ENCODE peak calls at places on chromosomes 16 and 17, in ten cellular contexts. U is prostate gland; F is CD4-positive, alpha-beta memory T cell; O is pancreas; W is body of pancreas; L is cardiac muscle cell; E is mesendoderm; I is heart right ventricle; A is upper lobe of right lung; N is mucosa of descending colon. C is an unnamed sample. For H3K36me3, the result is how much of the 10 kb centered on the place peaks cover.

GRCh38 chr17:42843358-42843934 is 934 bp upstream of the AOC2 start:
- DNase-seq in U (peak), F (no peak), O (no peak), W (peak), L (peak), E (peak), I (no peak), A (no peak), N (no peak), C (no peak)

GRCh38 chr16:85350146-85350728 is 238.0 kb upstream of the CIBAR2 start:
- DNase-seq in U (peak), F (no peak), O (peak), W (peak), L (no peak), E (no peak), I (no peak), A (no peak), N (no peak), C (no peak)

GRCh38 chr16:8998114-8998513 is 34.4 kb upstream of the USP7 start:
- DNase-seq in U (no peak), F (no peak), O (no peak), W (no peak), L (no peak), E (no peak), I (no peak), A (no peak), N (no peak), C (no peak)

GRCh38 chr16:64858076-64858475 is 263.8 kb downstream of the CDH11 start:
- DNase-seq in U (no peak), F (no peak), O (no peak), W (no peak), L (no peak), E (no peak), I (no peak), A (no peak), N (no peak), C (no peak)

GRCh38 chr16:82830944-82831343 is 204.2 kb downstream of the CDH13 start:
- DNase-seq in U (no peak), F (no peak), O (no peak), W (no peak), L (no peak), E (peak), I (no peak), A (no peak), N (no peak), C (no peak)

GRCh38 chr16:31474173-31474714 is 2.3 kb downstream of the TGFB1I1 start:
- DNase-seq in U (no peak), F (no peak), O (no peak), W (no peak), L (no peak), E (peak), I (no peak), A (no peak), N (no peak), C (no peak)

GRCh38 chr16:67872631-67873434 is at the start of gene EDC4:
- DNase-seq in U (peak), F (peak), O (peak), W (peak), L (peak), E (peak), I (peak), A (peak), N (peak), C (peak)

GRCh38 chr16:71360378-71360777 is 1.9 kb downstream of the CALB2 start:
- DNase-seq in U (no peak), F (no peak), O (no peak), W (no peak), L (no peak), E (peak), I (no peak), A (no peak), N (no peak), C (no peak)

GRCh38 chr17:43956222-43956621 is 2.5 kb upstream of the PYY start:
- DNase-seq in U (no peak), F (no peak), O (no peak), W (no peak), L (no peak), E (no peak), I (no peak), A (no peak), N (peak), C (no peak)

GRCh38 chr16:4313563-4314531 is 2.0 kb upstream of the GLIS2 start:
- DNase-seq in U (no peak), F (no peak), O (peak), W (peak), L (peak), E (peak), I (peak), A (peak), N (no peak), C (no peak)

GRCh38 chr17:48392836-48393235 is 37.2 kb downstream of the SKAP1 start:
- DNase-seq in U (no peak), F (no peak), O (no peak), W (no peak), L (no peak), E (no peak), I (no peak), A (no peak), N (no peak), C (no peak)

GRCh38 chr16:3580686-3581085 is 3.5 kb upstream of the NLRC3 start:
- DNase-seq in U (no peak), F (no peak), O (no peak), W (no peak), L (no peak), E (no peak), I (no peak), A (no peak), N (no peak), C (no peak)

GRCh38 chr16:56985288-56985961 is 3.9 kb upstream of the NLRC5 start:
- DNase-seq in U (no peak), F (no peak), O (no peak), W (peak), L (no peak), E (peak), I (peak), A (no peak), N (peak), C (peak)

GRCh38 chr17:31433091-31433790 is 41.8 kb downstream of the RAB11FIP4 start:
- DNase-seq in U (no peak), F (peak), O (no peak), W (no peak), L (no peak), E (no peak), I (no peak), A (no peak), N (peak), C (no peak)

GRCh38 chr16:30357715-30358576 is 2.8 kb upstream of the CD2BP2 start:
- DNase-seq in U (no peak), F (no peak), O (no peak), W (no peak), L (no peak), E (no peak), I (no peak), A (no peak), N (peak), C (no peak)

GRCh38 chr17:70137451-70138230 is 31.7 kb upstream of the KCNJ2 start:
- DNase-seq in U (peak), F (no peak), O (no peak), W (peak), L (peak), E (peak), I (no peak), A (no peak), N (no peak), C (no peak)

GRCh38 chr17:60082946-60083471 is 4.3 kb upstream of the HEATR6 start:
- DNase-seq in U (no peak), F (no peak), O (no peak), W (no peak), L (no peak), E (no peak), I (no peak), A (no peak), N (no peak), C (no peak)

GRCh38 chr16:29192329-29193247 is 207.7 kb downstream of the LAT start:
- DNase-seq in U (no peak), F (no peak), O (no peak), W (no peak), L (no peak), E (no peak), I (no peak), A (peak), N (no peak), C (no peak)

GRCh38 chr17:32265192-32265895 is at the start of gene RHBDL3:
- DNase-seq in U (no peak), F (peak), O (no peak), W (peak), L (peak), E (peak), I (peak), A (no peak), N (no peak), C (peak)

GRCh38 chr16:83609178-83609577 is 198.6 kb upstream of the HSBP1 start:
- DNase-seq in U (no peak), F (no peak), O (no peak), W (no peak), L (no peak), E (no peak), I (no peak), A (no peak), N (no peak), C (no peak)

GRCh38 chr17:7383742-7384488 is 3.0 kb downstream of the TNK1 start:
- DNase-seq in U (no peak), F (peak), O (no peak), W (no peak), L (peak), E (peak), I (peak), A (no peak), N (peak), C (peak)

GRCh38 chr17:39110435-39111136 is 40.9 kb downstream of the PLXDC1 start:
- DNase-seq in U (no peak), F (no peak), O (peak), W (peak), L (peak), E (no peak), I (no peak), A (no peak), N (no peak), C (no peak)

GRCh38 chr17:13127921-13128582 is 110.2 kb upstream of the ELAC2 start:
- DNase-seq in U (no peak), F (no peak), O (no peak), W (no peak), L (no peak), E (peak), I (no peak), A (no peak), N (no peak), C (no peak)

GRCh38 chr16:81659249-81659648 is 119.8 kb upstream of the PLCG2 start:
- DNase-seq in U (no peak), F (no peak), O (no peak), W (no peak), L (no peak), E (no peak), I (no peak), A (no peak), N (no peak), C (no peak)
- H3K36me3 ChIP-seq in U (under half), F (under half), O (under half), W (under half), L (under half), E (under half), I (half or more), A (half or more), N (under half), C (under half)

GRCh38 chr17:64048805-64049204 is 28.4 kb upstream of the ICAM2 start:
- DNase-seq in U (no peak), F (no peak), O (no peak), W (no peak), L (no peak), E (no peak), I (no peak), A (no peak), N (no peak), C (no peak)
- H3K36me3 ChIP-seq in U (under half), F (half or more), O (half or more), W (under half), L (under half), E (under half), I (half or more), A (half or more), N (under half), C (half or more)

DNA sequence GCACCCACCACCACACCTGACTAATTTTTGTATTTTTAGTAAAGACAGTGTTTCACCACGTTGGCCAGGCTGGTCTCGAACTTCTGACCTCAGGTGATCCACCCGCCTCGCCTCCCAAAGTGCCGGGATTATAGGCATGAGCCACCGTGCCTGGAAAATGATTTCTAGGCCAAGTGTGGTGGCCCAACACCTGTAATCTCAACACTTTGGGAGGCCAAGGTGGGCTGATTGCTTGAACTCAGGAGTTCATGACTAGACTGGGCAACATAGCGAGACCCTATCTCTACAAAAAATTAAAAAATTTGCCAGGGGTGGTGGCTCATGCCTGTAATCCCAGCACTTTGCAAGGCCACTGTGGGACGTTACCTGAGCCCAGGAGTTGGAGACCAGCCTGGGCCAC is 11.0 kb upstream of the BAIAP3 start:
- DNase-seq in U (no peak), F (no peak), O (no peak), W (no peak), L (no peak), E (no peak), I (no peak), A (no peak), N (no peak), C (no peak)
- H3K36me3 ChIP-seq in U (under half), F (half or more), O (half or more), W (under half), L (under half), E (under half), I (half or more), A (half or more), N (under half), C (half or more)

GRCh38 chr17:79627766-79628690 is 17.2 kb upstream of the RBFOX3 start:
- DNase-seq in U (no peak), F (no peak), O (no peak), W (no peak), L (no peak), E (no peak), I (no peak), A (peak), N (peak), C (peak)
- H3K36me3 ChIP-seq in U (under half), F (under half), O (under half), W (under half), L (under half), E (under half), I (under half), A (under half), N (under half), C (under half)

GRCh38 chr16:11835891-11836652 is 15.3 kb downstream of the RSL1D1 start:
- DNase-seq in U (no peak), F (no peak), O (no peak), W (no peak), L (peak), E (peak), I (no peak), A (peak), N (no peak), C (no peak)
- H3K36me3 ChIP-seq in U (under half), F (under half), O (under half), W (under half), L (under half), E (under half), I (half or more), A (half or more), N (under half), C (under half)

GRCh38 chr16:15721018-15721417 is 71.0 kb downstream of the NDE1 start:
- DNase-seq in U (no peak), F (no peak), O (no peak), W (no peak), L (no peak), E (no peak), I (no peak), A (no peak), N (no peak), C (no peak)
- H3K36me3 ChIP-seq in U (under half), F (under half), O (under half), W (under half), L (under half), E (under half), I (half or more), A (half or more), N (under half), C (half or more)

GRCh38 chr17:81717766-81718089 is 5.6 kb downstream of the SLC25A10 start:
- DNase-seq in U (no peak), F (no peak), O (no peak), W (no peak), L (no peak), E (no peak), I (no peak), A (no peak), N (no peak), C (no peak)
- H3K36me3 ChIP-seq in U (under half), F (under half), O (under half), W (under half), L (under half), E (under half), I (under half), A (under half), N (under half), C (under half)

DNA sequence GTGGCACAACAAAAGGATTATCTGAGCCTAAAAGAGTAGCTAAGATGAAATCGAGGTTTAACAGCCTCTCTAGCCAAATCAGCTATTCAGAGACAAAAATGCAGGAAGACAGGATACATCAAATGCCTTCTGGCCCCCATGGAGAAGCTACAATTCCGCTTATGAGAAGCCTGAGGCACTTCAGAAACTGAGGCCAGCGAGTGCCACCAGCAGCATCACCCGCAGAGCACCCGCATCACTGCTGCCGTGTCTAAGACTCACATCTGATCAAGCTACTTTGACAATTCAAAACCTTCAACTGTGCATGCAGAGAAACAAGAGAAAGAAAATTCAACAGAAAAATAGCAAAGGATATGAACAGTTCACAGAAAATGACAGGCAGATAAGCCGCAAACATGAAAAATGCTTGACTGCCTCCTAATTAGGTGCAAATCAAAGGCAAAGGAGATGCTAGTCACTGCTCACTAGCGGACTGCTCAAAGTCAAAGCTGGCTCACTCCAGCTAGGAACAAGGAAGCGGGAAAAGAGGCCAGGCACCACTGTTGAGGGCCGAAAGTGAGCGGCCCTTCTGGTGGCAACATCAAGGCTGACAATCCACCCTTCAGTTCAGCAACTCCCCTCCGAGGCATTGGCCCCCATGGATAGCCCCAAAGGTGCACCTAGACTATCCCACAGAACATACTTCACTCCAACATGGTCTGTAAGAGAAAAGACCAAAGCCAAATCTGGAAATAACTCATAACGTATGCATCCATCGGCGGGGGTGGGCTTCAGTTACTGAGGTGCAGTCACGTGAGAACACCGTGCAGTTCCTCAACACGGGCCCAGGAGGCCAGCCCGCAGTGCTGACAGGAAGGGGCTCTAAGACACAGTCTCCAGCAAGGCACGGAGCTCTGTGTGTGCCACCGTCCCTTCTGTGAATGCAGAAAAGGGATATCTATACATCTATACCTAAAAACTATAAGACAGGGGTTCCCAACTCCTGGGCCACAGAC is 12.0 kb downstream of the MTHFSD start:
- DNase-seq in U (no peak), F (no peak), O (no peak), W (no peak), L (no peak), E (no peak), I (no peak), A (peak), N (no peak), C (no peak)
- H3K36me3 ChIP-seq in U (under half), F (under half), O (half or more), W (under half), L (under half), E (under half), I (half or more), A (half or more), N (under half), C (half or more)

GRCh38 chr17:45096141-45096540 is 35.0 kb downstream of the NMT1 start:
- DNase-seq in U (no peak), F (no peak), O (no peak), W (no peak), L (no peak), E (peak), I (no peak), A (no peak), N (no peak), C (no peak)
- H3K36me3 ChIP-seq in U (under half), F (half or more), O (under half), W (under half), L (half or more), E (under half), I (half or more), A (half or more), N (under half), C (half or more)